ENCODE peak calls at places on chromosomes 3 and 15, in seven cellular contexts. B is tibial artery, U is H9, I is heart left ventricle, M is GM13977, X is body of pancreas, F is neural progenitor cell. K is an unnamed sample.

GRCh38 chr3:129577925-129578742 is 28.3 kb downstream of the PLXND1 start:
- DNase-seq in B (no peak), U (no peak), I (no peak), M (peak; percentile 62), X (no peak), F (no peak), K (peak; percentile 78)

GRCh38 chr3:130935761-130936160 is 41.9 kb downstream of the ATP2C1 start:
- DNase-seq in B (no peak), U (no peak), I (no peak), M (no peak), X (no peak), F (no peak), K (no peak)

GRCh38 chr3:124964432-124964831 is 29.9 kb upstream of the MUC13 start:
- DNase-seq in B (no peak), U (no peak), I (no peak), M (peak; percentile 24), X (no peak), F (no peak), K (no peak)

GRCh38 chr15:59521443-59521842 is 83.5 kb downstream of the FAM81A start:
- DNase-seq in B (no peak), U (no peak), I (no peak), M (no peak), X (no peak), F (no peak), K (no peak)

GRCh38 chr3:149657796-149658443 is at the start of gene WWTR1:
- DNase-seq in B (peak; percentile 98), U (peak; percentile 97), I (peak; percentile 96), M (peak; percentile 86), X (peak; percentile 92), F (peak; percentile 92), K (peak; percentile 44)

GRCh38 chr3:55189359-55189801 is 261.5 kb upstream of the LRTM1 start:
- DNase-seq in B (no peak), U (peak; percentile 56), I (no peak), M (no peak), X (no peak), F (no peak), K (no peak)

GRCh38 chr3:152352559-152352958 is 83.8 kb downstream of the MBNL1 start:
- DNase-seq in B (no peak), U (no peak), I (no peak), M (no peak), X (no peak), F (peak; percentile 5), K (no peak)

GRCh38 chr3:134364936-134365765 is 9.1 kb downstream of the AMOTL2 start:
- DNase-seq in B (peak; percentile 62), U (no peak), I (peak; percentile 14), M (peak; percentile 34), X (no peak), F (peak; percentile 4), K (no peak)

GRCh38 chr15:84919268-84919667 is 34.8 kb downstream of the SLC28A1 start:
- DNase-seq in B (no peak), U (no peak), I (no peak), M (no peak), X (no peak), F (no peak), K (no peak)

GRCh38 chr15:38702178-38702912 is 137.7 kb upstream of the RASGRP1 start:
- DNase-seq in B (no peak), U (peak; percentile 35), I (no peak), M (no peak), X (peak; percentile 93), F (no peak), K (no peak)

GRCh38 chr3:78287085-78287484 is 1247.2 kb downstream of the ROBO2 start:
- DNase-seq in B (no peak), U (no peak), I (no peak), M (no peak), X (no peak), F (no peak), K (no peak)

GRCh38 chr15:100725121-100726069 is 123.0 kb downstream of the ASB7 start:
- DNase-seq in B (no peak), U (peak; percentile 22), I (no peak), M (no peak), X (no peak), F (no peak), K (no peak)

GRCh38 chr15:82539690-82540054 is 585 bp downstream of the RPS17 start:
- DNase-seq in B (no peak), U (no peak), I (no peak), M (no peak), X (peak; percentile 16), F (peak; percentile 42), K (no peak)

GRCh38 chr3:81871358-81872152 is 110.1 kb upstream of the GBE1 start:
- DNase-seq in B (no peak), U (no peak), I (no peak), M (no peak), X (no peak), F (no peak), K (no peak)

GRCh38 chr15:45151998-45152828 is 22.4 kb downstream of the DUOX1 start:
- DNase-seq in B (no peak), U (no peak), I (no peak), M (no peak), X (no peak), F (no peak), K (no peak)

GRCh38 chr3:142999881-143000280 is 1.5 kb upstream of the U2SURP start:
- DNase-seq in B (no peak), U (no peak), I (no peak), M (no peak), X (no peak), F (peak; percentile 16), K (no peak)

GRCh38 chr3:195250473-195251251 is 20.3 kb downstream of the XXYLT1 start:
- DNase-seq in B (peak; percentile 61), U (no peak), I (no peak), M (peak; percentile 52), X (no peak), F (no peak), K (no peak)
- TF ChIP-seq CTCF in B (no peak), U (no peak), I (peak; percentile 52), M (peak; percentile 39), X (no peak), F (no peak), K (no peak)

DNA sequence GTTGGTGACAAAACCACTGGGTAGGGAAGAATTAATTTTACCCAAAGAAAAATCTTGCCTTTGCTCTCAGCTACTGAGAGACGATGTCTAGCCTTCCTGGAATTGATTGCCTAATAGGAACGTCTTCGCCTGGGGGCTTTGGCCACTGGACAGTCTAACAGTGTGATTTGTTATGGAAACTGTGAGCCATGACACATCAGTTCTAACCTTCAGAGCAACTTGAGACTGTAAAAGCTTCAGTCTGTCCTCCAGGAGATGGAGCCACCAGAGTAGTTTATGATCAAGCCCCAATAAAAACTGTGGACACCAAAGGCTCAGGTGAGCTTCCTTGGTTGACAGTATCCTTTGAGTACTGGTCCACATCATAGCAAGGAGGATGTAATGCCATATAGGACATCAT is 235.8 kb upstream of the TMCO5A start:
- DNase-seq in B (no peak), U (no peak), I (no peak), M (no peak), X (no peak), F (no peak), K (no peak)
- TF ChIP-seq CTCF in B (no peak), U (no peak), I (no peak), M (no peak), X (no peak), F (no peak), K (no peak)

GRCh38 chr15:31361764-31362120 is 35.1 kb downstream of the KLF13 start:
- DNase-seq in B (no peak), U (no peak), I (no peak), M (no peak), X (no peak), F (peak; percentile 11), K (no peak)
- TF ChIP-seq CTCF in B (no peak), U (peak; percentile 20), I (no peak), M (no peak), X (no peak), F (no peak), K (no peak)

GRCh38 chr15:89399390-89400120 is 64.9 kb upstream of the POLG start:
- DNase-seq in B (no peak), U (peak; percentile 70), I (no peak), M (peak; percentile 87), X (peak; percentile 37), F (peak; percentile 73), K (no peak)
- TF ChIP-seq CTCF in B (no peak), U (peak; percentile 73), I (no peak), M (peak; percentile 72), X (peak; percentile 20), F (peak; percentile 74), K (peak; percentile 69)

GRCh38 chr3:30605005-30605404 is 1.4 kb upstream of the TGFBR2 start:
- DNase-seq in B (no peak), U (no peak), I (no peak), M (no peak), X (no peak), F (no peak), K (no peak)

GRCh38 chr3:30604566-30604965 is 1.8 kb upstream of the TGFBR2 start:
- DNase-seq in B (no peak), U (no peak), I (no peak), M (no peak), X (no peak), F (no peak), K (no peak)

GRCh38 chr3:30607032-30607833 is 832 bp downstream of the TGFBR2 start:
- DNase-seq in B (peak; percentile 87), U (peak; percentile 55), I (peak; percentile 85), M (peak; percentile 51), X (peak; percentile 79), F (peak; percentile 58), K (peak; percentile 77)

GRCh38 chr3:30605706-30606300 is 598 bp upstream of the TGFBR2 start:
- DNase-seq in B (no peak), U (no peak), I (no peak), M (no peak), X (peak; percentile 38), F (no peak), K (no peak)

DNA sequence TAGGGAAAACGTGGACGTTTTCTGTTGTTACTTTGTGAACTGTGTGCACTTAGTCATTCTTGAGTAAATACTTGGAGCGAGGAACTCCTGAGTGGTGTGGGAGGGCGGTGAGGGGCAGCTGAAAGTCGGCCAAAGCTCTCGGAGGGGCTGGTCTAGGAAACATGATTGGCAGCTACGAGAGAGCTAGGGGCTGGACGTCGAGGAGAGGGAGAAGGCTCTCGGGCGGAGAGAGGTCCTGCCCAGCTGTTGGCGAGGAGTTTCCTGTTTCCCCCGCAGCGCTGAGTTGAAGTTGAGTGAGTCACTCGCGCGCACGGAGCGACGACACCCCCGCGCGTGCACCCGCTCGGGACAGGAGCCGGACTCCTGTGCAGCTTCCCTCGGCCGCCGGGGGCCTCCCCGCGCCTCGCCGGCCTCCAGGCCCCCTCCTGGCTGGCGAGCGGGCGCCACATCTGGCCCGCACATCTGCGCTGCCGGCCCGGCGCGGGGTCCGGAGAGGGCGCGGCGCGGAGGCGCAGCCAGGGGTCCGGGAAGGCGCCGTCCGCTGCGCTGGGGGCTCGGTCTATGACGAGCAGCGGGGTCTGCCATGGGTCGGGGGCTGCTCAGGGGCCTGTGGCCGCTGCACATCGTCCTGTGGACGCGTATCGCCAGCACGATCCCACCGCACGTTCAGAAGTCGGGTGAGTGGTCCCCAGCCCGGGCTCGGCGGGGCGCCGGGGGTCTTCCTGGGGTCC is at the start of gene TGFBR2:
- DNase-seq in B (peak; percentile 97), U (peak; percentile 87), I (peak; percentile 94), M (peak; percentile 65), X (peak; percentile 94), F (peak; percentile 79), K (peak; percentile 94)
- TF ChIP-seq CTCF in B (peak; percentile 49), U (peak; percentile 21), I (no peak), M (peak; percentile 11), X (no peak), F (peak; percentile 29), K (peak; percentile 44)

GRCh38 chr3:194458122-194458521 is 28.7 kb downstream of the ATP13A3 start:
- DNase-seq in B (no peak), U (no peak), I (no peak), M (no peak), X (no peak), F (no peak), K (no peak)
- TF ChIP-seq CTCF in B (no peak), U (peak; percentile 12), I (no peak), M (no peak), X (no peak), F (peak; percentile 5), K (no peak)

K was measured in CD14-positive monocyte.